ENCODE peak calls at places on chromosomes 16 and 17, in nine cellular contexts. One of them, this sample, is unnamed.

GRCh38 chr17:43909537-43910231 is 2.3 kb upstream of the MPP2 start:
- DNase-seq in thoracic aorta: no peak
- DNase-seq in adrenal gland: no peak
- DNase-seq in adipocyte: no peak
- DNase-seq in fibroblast of lung: no peak
- DNase-seq in neural progenitor cell: no peak
- DNase-seq in testis: no peak
- DNase-seq in RWPE2: no peak
- DNase-seq in PC-3: no peak
- DNase-seq in this sample: no peak

GRCh38 chr17:44887016-44887415 is 12.2 kb downstream of the EFTUD2 start:
- DNase-seq in PC-3: no peak
- DNase-seq in adrenal gland: no peak
- DNase-seq in adipocyte: no peak
- DNase-seq in testis: no peak
- DNase-seq in thoracic aorta: no peak
- DNase-seq in neural progenitor cell: no peak
- DNase-seq in RWPE2: no peak
- DNase-seq in fibroblast of lung: no peak
- DNase-seq in this sample: no peak

GRCh38 chr17:49148171-49148570 is 15.6 kb downstream of the B4GALNT2 start:
- DNase-seq in neural progenitor cell: no peak
- DNase-seq in RWPE2: no peak
- DNase-seq in testis: no peak
- DNase-seq in thoracic aorta: no peak
- DNase-seq in adrenal gland: no peak
- DNase-seq in PC-3: peak; percentile 7
- DNase-seq in fibroblast of lung: peak; percentile 51
- DNase-seq in adipocyte: no peak
- DNase-seq in this sample: no peak

GRCh38 chr16:28073836-28074235 is 10.3 kb upstream of the GSG1L start:
- DNase-seq in testis: no peak
- DNase-seq in thoracic aorta: no peak
- DNase-seq in adipocyte: no peak
- DNase-seq in PC-3: no peak
- DNase-seq in fibroblast of lung: no peak
- DNase-seq in RWPE2: no peak
- DNase-seq in neural progenitor cell: no peak
- DNase-seq in adrenal gland: no peak
- DNase-seq in this sample: no peak

GRCh38 chr17:50689251-50689650 is 18.5 kb downstream of the ANKRD40 start:
- DNase-seq in PC-3: peak; percentile 57
- DNase-seq in testis: no peak
- DNase-seq in thoracic aorta: no peak
- DNase-seq in adipocyte: peak; percentile 23
- DNase-seq in neural progenitor cell: peak; percentile 54
- DNase-seq in fibroblast of lung: peak; percentile 71
- DNase-seq in adrenal gland: peak; percentile 86
- DNase-seq in RWPE2: no peak
- DNase-seq in this sample: peak; percentile 51

GRCh38 chr17:44775838-44776621 is 17.2 kb downstream of the ADAM11 start:
- DNase-seq in PC-3: no peak
- DNase-seq in thoracic aorta: no peak
- DNase-seq in adipocyte: no peak
- DNase-seq in RWPE2: no peak
- DNase-seq in fibroblast of lung: no peak
- DNase-seq in testis: peak; percentile 38
- DNase-seq in adrenal gland: no peak
- DNase-seq in neural progenitor cell: no peak
- DNase-seq in this sample: no peak

GRCh38 chr17:39132192-39132600 is 19.2 kb downstream of the PLXDC1 start:
- DNase-seq in adipocyte: peak; percentile 87
- DNase-seq in PC-3: peak; percentile 36
- DNase-seq in RWPE2: no peak
- DNase-seq in fibroblast of lung: peak; percentile 72
- DNase-seq in testis: no peak
- DNase-seq in adrenal gland: peak; percentile 59
- DNase-seq in neural progenitor cell: peak; percentile 41
- DNase-seq in thoracic aorta: no peak
- DNase-seq in this sample: no peak

GRCh38 chr16:71426069-71426879 is 15.6 kb downstream of the TLE7 start:
- DNase-seq in adipocyte: peak; percentile 40
- DNase-seq in PC-3: no peak
- DNase-seq in fibroblast of lung: peak; percentile 90
- DNase-seq in RWPE2: no peak
- DNase-seq in adrenal gland: no peak
- DNase-seq in neural progenitor cell: peak; percentile 88
- DNase-seq in testis: peak; percentile 82
- DNase-seq in thoracic aorta: no peak
- DNase-seq in this sample: peak; percentile 68

GRCh38 chr16:58035356-58036170 is 10.0 kb downstream of the MMP15 start:
- DNase-seq in thoracic aorta: no peak
- DNase-seq in adipocyte: no peak
- DNase-seq in RWPE2: no peak
- DNase-seq in PC-3: no peak
- DNase-seq in testis: no peak
- DNase-seq in neural progenitor cell: no peak
- DNase-seq in fibroblast of lung: no peak
- DNase-seq in adrenal gland: no peak
- DNase-seq in this sample: peak; percentile 52

GRCh38 chr16:27286446-27286845 is 17.9 kb upstream of the NSMCE1 start:
- DNase-seq in adipocyte: peak; percentile 72
- DNase-seq in fibroblast of lung: peak; percentile 98
- DNase-seq in testis: no peak
- DNase-seq in adrenal gland: no peak
- DNase-seq in neural progenitor cell: no peak
- DNase-seq in thoracic aorta: peak; percentile 41
- DNase-seq in PC-3: peak; percentile 85
- DNase-seq in RWPE2: peak; percentile 77
- DNase-seq in this sample: no peak

GRCh38 chr17:74552037-74552436 is 6.1 kb upstream of the CD300C start:
- DNase-seq in RWPE2: peak; percentile 83
- DNase-seq in neural progenitor cell: no peak
- DNase-seq in adipocyte: no peak
- DNase-seq in thoracic aorta: no peak
- DNase-seq in testis: no peak
- DNase-seq in adrenal gland: no peak
- DNase-seq in fibroblast of lung: no peak
- DNase-seq in PC-3: peak; percentile 83
- DNase-seq in this sample: no peak

GRCh38 chr16:9797306-9797705 is 384.9 kb downstream of the GRIN2A start:
- DNase-seq in neural progenitor cell: no peak
- DNase-seq in fibroblast of lung: peak; percentile 88
- DNase-seq in testis: no peak
- DNase-seq in thoracic aorta: peak; percentile 26
- DNase-seq in PC-3: peak; percentile 74
- DNase-seq in adrenal gland: no peak
- DNase-seq in RWPE2: no peak
- DNase-seq in adipocyte: peak; percentile 14
- DNase-seq in this sample: no peak

GRCh38 chr16:23902223-23903000 is 66.6 kb downstream of the PRKCB start:
- DNase-seq in RWPE2: no peak
- DNase-seq in fibroblast of lung: no peak
- DNase-seq in testis: no peak
- DNase-seq in thoracic aorta: no peak
- DNase-seq in adipocyte: no peak
- DNase-seq in PC-3: no peak
- DNase-seq in adrenal gland: no peak
- DNase-seq in neural progenitor cell: no peak
- DNase-seq in this sample: no peak

GRCh38 chr17:14760719-14761425 is 460.0 kb downstream of the HS3ST3B1 start:
- DNase-seq in PC-3: no peak
- DNase-seq in fibroblast of lung: no peak
- DNase-seq in testis: no peak
- DNase-seq in neural progenitor cell: no peak
- DNase-seq in adipocyte: no peak
- DNase-seq in thoracic aorta: no peak
- DNase-seq in adrenal gland: no peak
- DNase-seq in RWPE2: no peak
- DNase-seq in this sample: no peak

GRCh38 chr17:83193336-83194188 is 114.2 kb downstream of the METRNL start:
- DNase-seq in PC-3: peak; percentile 66
- DNase-seq in RWPE2: peak; percentile 29
- DNase-seq in fibroblast of lung: peak; percentile 56
- DNase-seq in adrenal gland: peak; percentile 6
- DNase-seq in adipocyte: no peak
- DNase-seq in neural progenitor cell: no peak
- DNase-seq in thoracic aorta: no peak
- DNase-seq in testis: peak; percentile 14
- DNase-seq in this sample: no peak

GRCh38 chr17:33013596-33014375 is 22.1 kb downstream of the SPACA3 start:
- DNase-seq in fibroblast of lung: peak; percentile 24
- DNase-seq in testis: no peak
- DNase-seq in adipocyte: no peak
- DNase-seq in RWPE2: no peak
- DNase-seq in adrenal gland: no peak
- DNase-seq in PC-3: no peak
- DNase-seq in thoracic aorta: no peak
- DNase-seq in neural progenitor cell: no peak
- DNase-seq in this sample: no peak

GRCh38 chr16:6103561-6103960 is 1006.0 kb upstream of the EEF2KMT start:
- DNase-seq in neural progenitor cell: no peak
- DNase-seq in testis: no peak
- DNase-seq in fibroblast of lung: no peak
- DNase-seq in thoracic aorta: no peak
- DNase-seq in adipocyte: no peak
- DNase-seq in RWPE2: no peak
- DNase-seq in adrenal gland: no peak
- DNase-seq in PC-3: no peak
- DNase-seq in this sample: no peak

GRCh38 chr16:80824623-80825364 is 20.4 kb upstream of the CDYL2 start:
- DNase-seq in PC-3: peak; percentile 76
- DNase-seq in adipocyte: peak; percentile 79
- DNase-seq in neural progenitor cell: peak; percentile 71
- DNase-seq in adrenal gland: peak; percentile 36
- DNase-seq in RWPE2: no peak
- DNase-seq in fibroblast of lung: peak; percentile 53
- DNase-seq in thoracic aorta: no peak
- DNase-seq in testis: peak; percentile 73
- DNase-seq in this sample: peak; percentile 9

GRCh38 chr16:80570106-80570478 is 29.3 kb downstream of the DYNLRB2 start:
- DNase-seq in RWPE2: no peak
- DNase-seq in neural progenitor cell: no peak
- DNase-seq in PC-3: peak; percentile 74
- DNase-seq in adipocyte: no peak
- DNase-seq in testis: no peak
- DNase-seq in fibroblast of lung: peak; percentile 95
- DNase-seq in adrenal gland: no peak
- DNase-seq in thoracic aorta: no peak
- DNase-seq in this sample: no peak

DNA sequence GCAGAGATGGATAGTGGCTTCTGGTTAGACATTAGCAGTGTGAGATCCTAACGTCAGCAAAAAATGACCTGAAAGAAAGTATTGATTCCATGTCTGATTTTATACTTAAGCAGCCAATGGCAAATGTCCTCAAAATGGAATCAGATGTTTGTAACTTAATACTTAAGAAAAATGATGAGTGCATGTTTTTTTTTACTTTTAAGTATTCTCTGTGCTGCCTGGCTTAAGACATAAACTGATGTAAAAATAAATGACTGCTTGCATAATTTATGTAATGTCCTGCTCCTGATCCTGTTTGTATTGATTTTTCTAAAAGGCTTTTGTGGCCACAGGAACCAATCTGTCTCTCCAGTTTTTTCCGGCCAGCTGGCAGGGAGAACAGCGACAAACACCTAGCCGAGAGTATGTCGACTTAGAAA is 7.4 kb downstream of the CBFB start:
- DNase-seq in neural progenitor cell: no peak
- DNase-seq in adipocyte: peak; percentile 73
- DNase-seq in RWPE2: no peak
- DNase-seq in fibroblast of lung: no peak
- DNase-seq in testis: no peak
- DNase-seq in thoracic aorta: no peak
- DNase-seq in adrenal gland: no peak
- DNase-seq in PC-3: no peak
- DNase-seq in this sample: peak; percentile 47
- H3K36me3 ChIP-seq in neural progenitor cell: peaks cover 5% of the 10 kb centered on the region
- H3K36me3 ChIP-seq in adipocyte: peaks cover 12% of the 10 kb centered on the region
- H3K36me3 ChIP-seq in RWPE2: peaks cover 70% of the 10 kb centered on the region
- H3K36me3 ChIP-seq in fibroblast of lung: peaks cover 2% of the 10 kb centered on the region
- H3K36me3 ChIP-seq in testis: no peaks in the 10 kb centered on the region
- H3K36me3 ChIP-seq in thoracic aorta: peaks cover 5% of the 10 kb centered on the region
- H3K36me3 ChIP-seq in adrenal gland: no peaks in the 10 kb centered on the region
- H3K36me3 ChIP-seq in PC-3: peaks cover 14% of the 10 kb centered on the region
- H3K36me3 ChIP-seq in this sample: peaks cover 52% of the 10 kb centered on the region

DNA sequence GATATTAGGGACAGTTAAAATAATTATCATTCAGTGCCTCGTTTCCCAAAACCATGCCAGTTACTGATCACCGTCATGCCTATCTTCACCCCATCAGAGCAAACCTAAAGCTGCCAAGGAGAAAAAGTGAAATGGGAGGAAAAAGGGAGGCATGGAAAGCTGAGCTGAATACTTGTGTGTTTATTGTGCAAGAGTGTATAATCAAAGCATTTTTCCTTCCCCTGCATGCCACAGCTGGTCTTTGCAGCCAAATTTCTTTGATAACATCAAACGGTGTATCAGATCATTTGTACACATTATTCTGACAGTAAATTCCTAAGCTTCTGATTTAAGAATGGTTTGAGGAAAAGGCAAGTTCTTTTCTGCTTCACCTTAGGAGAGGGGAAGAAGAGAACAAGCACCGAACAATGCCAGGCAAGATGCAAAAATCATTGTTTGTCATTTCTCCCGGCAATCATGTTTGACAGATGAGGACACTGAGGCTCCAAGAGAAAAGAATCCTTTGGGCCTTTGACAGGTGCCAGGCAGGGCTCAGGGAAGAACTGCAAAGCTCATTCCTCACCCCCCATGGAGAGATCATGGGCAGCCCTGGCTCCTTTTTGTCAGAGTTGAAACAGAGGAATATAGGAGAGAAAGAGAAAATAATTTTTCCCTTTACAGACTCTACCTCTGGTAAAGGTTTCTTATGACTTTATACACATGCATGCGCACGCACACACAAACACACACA is 51.4 kb upstream of the ARHGAP44 start:
- DNase-seq in adipocyte: peak; percentile 80
- DNase-seq in RWPE2: no peak
- DNase-seq in testis: no peak
- DNase-seq in adrenal gland: no peak
- DNase-seq in neural progenitor cell: peak; percentile 38
- DNase-seq in thoracic aorta: no peak
- DNase-seq in fibroblast of lung: peak; percentile 26
- DNase-seq in PC-3: no peak
- DNase-seq in this sample: no peak
- H3K36me3 ChIP-seq in adipocyte: no peaks in the 10 kb centered on the region
- H3K36me3 ChIP-seq in RWPE2: no peaks in the 10 kb centered on the region
- H3K36me3 ChIP-seq in testis: no peaks in the 10 kb centered on the region
- H3K36me3 ChIP-seq in adrenal gland: no peaks in the 10 kb centered on the region
- H3K36me3 ChIP-seq in neural progenitor cell: no peaks in the 10 kb centered on the region
- H3K36me3 ChIP-seq in thoracic aorta: peaks cover 34% of the 10 kb centered on the region
- H3K36me3 ChIP-seq in fibroblast of lung: no peaks in the 10 kb centered on the region
- H3K36me3 ChIP-seq in PC-3: no peaks in the 10 kb centered on the region
- H3K36me3 ChIP-seq in this sample: no peaks in the 10 kb centered on the region

GRCh38 chr16:25138130-25138529 is 26.6 kb downstream of the LCMT1 start:
- DNase-seq in adipocyte: no peak
- DNase-seq in PC-3: no peak
- DNase-seq in thoracic aorta: no peak
- DNase-seq in testis: no peak
- DNase-seq in neural progenitor cell: no peak
- DNase-seq in RWPE2: no peak
- DNase-seq in fibroblast of lung: no peak
- DNase-seq in adrenal gland: no peak
- DNase-seq in this sample: no peak
- H3K36me3 ChIP-seq in adipocyte: peaks cover 59% of the 10 kb centered on the region
- H3K36me3 ChIP-seq in PC-3: no peaks in the 10 kb centered on the region
- H3K36me3 ChIP-seq in thoracic aorta: peaks cover 43% of the 10 kb centered on the region
- H3K36me3 ChIP-seq in testis: no peaks in the 10 kb centered on the region
- H3K36me3 ChIP-seq in neural progenitor cell: no peaks in the 10 kb centered on the region
- H3K36me3 ChIP-seq in RWPE2: peaks cover 27% of the 10 kb centered on the region
- H3K36me3 ChIP-seq in fibroblast of lung: no peaks in the 10 kb centered on the region
- H3K36me3 ChIP-seq in adrenal gland: no peaks in the 10 kb centered on the region
- H3K36me3 ChIP-seq in this sample: peaks cover 13% of the 10 kb centered on the region

GRCh38 chr17:17224137-17224536 is 12.8 kb downstream of the FLCN start:
- DNase-seq in RWPE2: no peak
- DNase-seq in adrenal gland: no peak
- DNase-seq in testis: no peak
- DNase-seq in fibroblast of lung: no peak
- DNase-seq in neural progenitor cell: no peak
- DNase-seq in PC-3: no peak
- DNase-seq in thoracic aorta: no peak
- DNase-seq in adipocyte: no peak
- DNase-seq in this sample: no peak
- H3K36me3 ChIP-seq in RWPE2: peaks cover 58% of the 10 kb centered on the region
- H3K36me3 ChIP-seq in adrenal gland: no peaks in the 10 kb centered on the region
- H3K36me3 ChIP-seq in testis: no peaks in the 10 kb centered on the region
- H3K36me3 ChIP-seq in fibroblast of lung: peaks cover 57% of the 10 kb centered on the region
- H3K36me3 ChIP-seq in neural progenitor cell: no peaks in the 10 kb centered on the region
- H3K36me3 ChIP-seq in PC-3: peaks cover 66% of the 10 kb centered on the region
- H3K36me3 ChIP-seq in thoracic aorta: peaks cover 82% of the 10 kb centered on the region
- H3K36me3 ChIP-seq in adipocyte: peaks cover 95% of the 10 kb centered on the region
- H3K36me3 ChIP-seq in this sample: peaks cover 5% of the 10 kb centered on the region